ENCODE peak calls at places on chromosome 7, in four cellular contexts. J is WTC11, N is K562, Q is HepG2. Z is an unnamed sample.

GRCh38 chr7:156079156-156079555 is 266.9 kb upstream of the SHH start:
- DNase-seq in J (no peak), N (no peak), Q (no peak), Z (no peak)

GRCh38 chr7:47579458-47579857 is 2.5 kb downstream of the TNS3 start:
- DNase-seq in J (no peak), N (no peak), Q (no peak), Z (peak; percentile 58)

GRCh38 chr7:151486074-151486473 is 33.6 kb downstream of the RHEB start:
- DNase-seq in J (no peak), N (no peak), Q (no peak), Z (no peak)

GRCh38 chr7:158479021-158479679 is 108.5 kb downstream of the PTPRN2 start:
- DNase-seq in J (no peak), N (no peak), Q (no peak), Z (no peak)

GRCh38 chr7:71477441-71477840 is 345.5 kb downstream of the GALNT17 start:
- DNase-seq in J (no peak), N (no peak), Q (no peak), Z (no peak)

GRCh38 chr7:105264707-105265106 is 124.0 kb downstream of the SRPK2 start:
- DNase-seq in J (no peak), N (no peak), Q (no peak), Z (no peak)

GRCh38 chr7:134502463-134502862 is 24.9 kb upstream of the AKR1B10 start:
- DNase-seq in J (no peak), N (no peak), Q (no peak), Z (no peak)

GRCh38 chr7:75737856-75738603 is 711 bp downstream of the HIP1 start:
- DNase-seq in J (peak; percentile 34), N (no peak), Q (no peak), Z (no peak)

GRCh38 chr7:41977165-41977651 is 259.8 kb downstream of the GLI3 start:
- DNase-seq in J (no peak), N (peak; percentile 14), Q (peak; percentile 21), Z (peak; percentile 28)

GRCh38 chr7:98619450-98620321 is 2.6 kb downstream of the NPTX2 start:
- DNase-seq in J (peak; percentile 47), N (no peak), Q (peak; percentile 69), Z (peak; percentile 33)

GRCh38 chr7:97313900-97314299 is 196.4 kb downstream of the SDHAF3 start:
- DNase-seq in J (peak; percentile 25), N (no peak), Q (no peak), Z (no peak)

GRCh38 chr7:77753173-77753572 is 45.1 kb downstream of the TMEM60 start:
- DNase-seq in J (no peak), N (no peak), Q (no peak), Z (no peak)

GRCh38 chr7:48887500-48887899 is 36.8 kb upstream of the CDC14C start:
- DNase-seq in J (no peak), N (no peak), Q (no peak), Z (no peak)

GRCh38 chr7:43540463-43540862 is 42.4 kb upstream of the STK17A start:
- DNase-seq in J (no peak), N (no peak), Q (no peak), Z (no peak)

GRCh38 chr7:48244902-48245301 is 73.6 kb downstream of the ABCA13 start:
- DNase-seq in J (no peak), N (no peak), Q (no peak), Z (no peak)

GRCh38 chr7:93779115-93779514 is 111.4 kb downstream of the TFPI2 start:
- DNase-seq in J (no peak), N (no peak), Q (no peak), Z (no peak)

GRCh38 chr7:33261585-33261984 is 132.2 kb downstream of the BBS9 start:
- DNase-seq in J (no peak), N (no peak), Q (no peak), Z (no peak)

GRCh38 chr7:158050441-158051371 is 536.9 kb downstream of the PTPRN2 start:
- DNase-seq in J (no peak), N (no peak), Q (no peak), Z (no peak)

GRCh38 chr7:74199551-74200355 is 10.1 kb upstream of the LAT2 start:
- DNase-seq in J (no peak), N (no peak), Q (no peak), Z (no peak)

GRCh38 chr7:157293413-157293788 is 43.4 kb upstream of the DNAJB6 start:
- DNase-seq in J (no peak), N (no peak), Q (no peak), Z (no peak)

GRCh38 chr7:98357751-98358161 is 43.1 kb downstream of the BAIAP2L1 start:
- DNase-seq in J (no peak), N (no peak), Q (peak; percentile 72), Z (peak; percentile 89)

GRCh38 chr7:123715198-123715597 is 33.6 kb downstream of the WASL start:
- DNase-seq in J (no peak), N (no peak), Q (peak; percentile 23), Z (no peak)
- TF ChIP-seq NR3C1 in J (no peak), N (no peak), Q (no peak), Z (no peak)

GRCh38 chr7:132653364-132653930 is 77.2 kb upstream of the PLXNA4 start:
- DNase-seq in J (no peak), N (no peak), Q (no peak), Z (no peak)
- TF ChIP-seq NR3C1 in J (no peak), N (no peak), Q (no peak), Z (no peak)

GRCh38 chr7:30927040-30927439 is 15.4 kb downstream of the AQP1 start:
- DNase-seq in J (no peak), N (no peak), Q (no peak), Z (no peak)

GRCh38 chr7:30926323-30926722 is 14.7 kb downstream of the AQP1 start:
- DNase-seq in J (peak; percentile 5), N (no peak), Q (no peak), Z (no peak)

GRCh38 chr7:30927559-30927958 is 15.9 kb downstream of the AQP1 start:
- DNase-seq in J (no peak), N (no peak), Q (no peak), Z (no peak)

GRCh38 chr7:30929686-30930085 is 18.0 kb downstream of the AQP1 start:
- DNase-seq in J (no peak), N (peak; percentile 6), Q (no peak), Z (no peak)

GRCh38 chr7:30928254-30928872 is 16.7 kb downstream of the AQP1 start:
- DNase-seq in J (no peak), N (peak; percentile 3), Q (no peak), Z (no peak)
- TF ChIP-seq NR3C1 in J (no peak), N (no peak), Q (no peak), Z (no peak)

GRCh38 chr7:120272896-120273475 is at the start of gene KCND2:
- DNase-seq in J (peak; percentile 54), N (no peak), Q (no peak), Z (no peak)

GRCh38 chr7:120274482-120274881 is 1.5 kb downstream of the KCND2 start:
- DNase-seq in J (no peak), N (no peak), Q (no peak), Z (no peak)

GRCh38 chr7:120272261-120272895 is 597 bp upstream of the KCND2 start:
- DNase-seq in J (peak; percentile 34), N (peak; percentile 69), Q (peak; percentile 22), Z (peak; percentile 57)

GRCh38 chr7:120274899-120275298 is 1.9 kb downstream of the KCND2 start:
- DNase-seq in J (no peak), N (no peak), Q (no peak), Z (no peak)

GRCh38 chr7:120273476-120273975 is 551 bp downstream of the KCND2 start:
- DNase-seq in J (peak; percentile 72), N (no peak), Q (peak; percentile 0), Z (peak; percentile 6)
- TF ChIP-seq NR3C1 in J (no peak), N (no peak), Q (no peak), Z (no peak)